ENCODE peak calls at places on chromosomes 7 and 10, in five cellular contexts. W, X, R, H and L are unnamed samples. For H3K4me1, the result is how much of the 10 kb centered on the place peaks cover.

GRCh38 chr7:98869374-98870070 is at the start of gene TMEM130:
- DNase-seq in H (peak), X (no peak), W (no peak), R (no peak), L (peak)

GRCh38 chr7:48426966-48427555 is 255.8 kb downstream of the ABCA13 start:
- DNase-seq in W (peak), X (no peak), R (peak), H (no peak), L (no peak)

GRCh38 chr7:45237788-45238461 is 80.3 kb downstream of the RAMP3 start:
- DNase-seq in W (no peak), H (peak), R (peak), X (no peak), L (peak)

GRCh38 chr10:103277713-103278299 is 868 bp downstream of the INA start:
- DNase-seq in X (no peak), R (no peak), W (no peak), H (peak), L (no peak)

GRCh38 chr10:69936091-69936490 is 116.6 kb upstream of the MACROH2A2 start:
- DNase-seq in H (no peak), X (no peak), R (no peak), W (no peak), L (no peak)

GRCh38 chr10:34303022-34303421 is 512.1 kb downstream of the PARD3 start:
- DNase-seq in X (no peak), R (no peak), W (no peak), H (no peak), L (no peak)

GRCh38 chr10:132891313-132891712 is 51.1 kb downstream of the CFAP46 start:
- DNase-seq in X (peak), R (no peak), W (no peak), H (peak), L (no peak)

GRCh38 chr10:110205051-110205675 is 2.2 kb upstream of the MXI1 start:
- DNase-seq in W (no peak), H (no peak), X (no peak), R (no peak), L (no peak)

GRCh38 chr7:157318015-157318706 is 18.6 kb upstream of the DNAJB6 start:
- DNase-seq in R (no peak), X (no peak), W (peak), H (no peak), L (no peak)

GRCh38 chr7:83921798-83922607 is 272.6 kb downstream of the SEMA3A start:
- DNase-seq in H (no peak), R (no peak), W (no peak), X (no peak), L (no peak)
- TF ChIP-seq EP300 in H (no peak), R (no peak), W (no peak), X (no peak), L (no peak)

GRCh38 chr10:104327745-104328635 is 10.3 kb downstream of the ITPRIP start:
- DNase-seq in R (no peak), H (no peak), W (no peak), X (peak), L (no peak)
- TF ChIP-seq POLR2A in R (no peak), H (peak), W (no peak), X (no peak), L (no peak)

GRCh38 chr7:130988443-130988842 is 254.4 kb upstream of the KLF14 start:
- DNase-seq in X (no peak), W (no peak), H (no peak), R (no peak), L (no peak)

GRCh38 chr7:130985361-130985760 is 251.4 kb upstream of the KLF14 start:
- DNase-seq in X (no peak), R (no peak), W (no peak), H (no peak), L (no peak)

GRCh38 chr7:130986271-130986690 is 252.3 kb upstream of the KLF14 start:
- DNase-seq in R (no peak), X (no peak), H (no peak), W (no peak), L (peak)

GRCh38 chr7:130989006-130989795 is 255.2 kb upstream of the KLF14 start:
- DNase-seq in W (no peak), X (no peak), R (no peak), H (no peak), L (no peak)

GRCh38 chr7:130987092-130987491 is 253.1 kb upstream of the KLF14 start:
- DNase-seq in X (no peak), H (no peak), R (no peak), W (no peak), L (no peak)
- H3K4me1 ChIP-seq in X (half or more), H (under half), R (half or more), W (half or more), L (half or more)

GRCh38 chr7:92904292-92905131 is 68.1 kb upstream of the CDK6 start:
- DNase-seq in X (no peak), W (no peak), H (no peak), R (no peak), L (no peak)
- TF ChIP-seq EP300 in X (no peak), W (no peak), H (no peak), R (no peak), L (no peak)

DNA sequence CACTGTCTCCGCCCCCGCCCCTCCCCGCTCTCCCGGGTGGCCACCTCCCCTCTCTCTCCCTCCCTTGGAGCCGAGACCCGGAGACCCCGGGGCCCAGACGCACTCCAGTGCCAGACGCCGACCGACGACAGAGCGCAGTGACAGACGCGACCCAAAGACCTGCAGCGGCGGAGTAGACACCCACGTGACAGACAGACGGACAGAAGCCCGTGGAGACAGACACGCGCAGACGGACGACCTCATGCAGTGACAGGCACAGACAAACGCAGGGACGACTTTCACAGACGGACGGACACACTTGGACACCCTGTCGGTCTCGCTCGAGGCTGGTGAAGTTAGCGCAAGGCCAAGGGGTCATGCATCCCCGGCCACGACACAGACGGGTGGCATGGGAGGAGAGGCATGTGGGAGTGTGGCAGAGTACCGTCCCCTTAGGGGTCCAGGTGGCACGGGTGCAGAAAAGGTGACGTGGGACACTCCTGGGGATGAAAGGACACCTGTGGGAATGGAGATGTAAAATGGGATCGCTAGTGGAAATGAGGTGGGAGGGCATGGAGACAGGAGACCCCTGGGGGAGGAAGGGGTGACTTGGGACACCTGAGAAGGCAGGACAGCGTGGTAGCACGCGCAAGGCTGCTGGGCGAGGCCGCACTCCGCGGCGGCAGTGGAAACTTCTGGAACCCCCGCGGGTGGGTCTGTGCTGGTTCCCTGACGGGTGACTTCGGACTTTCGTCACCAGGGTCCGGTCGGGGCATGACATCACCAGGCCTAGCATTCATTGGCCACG is 461 bp upstream of the ACHE start:
- DNase-seq in R (no peak), X (no peak), H (peak), W (peak), L (peak)
- TF ChIP-seq POLR2A in R (no peak), X (no peak), H (no peak), W (peak), L (no peak)

GRCh38 chr10:46284286-46285229 is 2.2 kb upstream of the ANTXRL start:
- DNase-seq in X (peak), H (peak), R (peak), W (peak), L (peak)
- H3K4me1 ChIP-seq in X (under half), H (under half), R (under half), W (under half), L (under half)

DNA sequence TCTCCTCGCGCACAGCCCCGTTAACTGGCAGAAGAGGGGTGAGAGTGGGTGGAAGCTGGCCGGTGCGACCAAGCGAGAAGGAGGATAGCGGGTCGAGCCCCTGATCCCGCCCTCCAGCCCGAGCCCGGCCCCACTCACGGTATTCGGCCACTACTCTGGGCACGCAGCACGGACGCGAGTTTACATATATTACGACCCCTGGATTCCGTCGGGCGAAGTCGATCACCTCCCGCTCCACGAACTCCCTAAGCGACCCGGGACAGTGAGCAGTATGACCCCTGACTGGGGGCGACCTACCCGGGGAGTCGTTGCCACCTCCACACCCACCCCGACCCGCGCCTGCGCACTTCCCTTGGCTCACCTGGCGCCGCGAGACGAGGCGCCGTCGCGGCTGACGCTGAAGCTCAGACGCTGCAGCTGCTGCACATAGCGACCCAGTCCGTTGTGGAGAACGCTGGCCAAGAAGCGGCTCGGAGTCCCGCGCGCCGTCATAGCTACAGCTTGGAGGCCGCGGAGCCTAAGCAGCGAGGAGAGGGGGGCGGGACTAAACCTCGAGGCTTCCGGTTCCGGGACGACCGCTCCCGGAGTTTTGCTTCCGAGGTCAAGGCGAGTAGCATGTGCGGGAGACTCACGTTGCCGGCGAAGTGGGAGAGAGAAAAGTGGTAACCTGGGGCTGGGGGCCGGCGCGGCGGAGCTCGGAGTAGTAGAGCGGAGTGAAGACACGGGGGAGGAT is at the start of the genes MRPL43 and TWNK:
- DNase-seq in R (peak), W (peak), X (peak), H (peak), L (peak)
- TF ChIP-seq EP300 in R (no peak), W (no peak), X (peak), H (no peak), L (no peak)

GRCh38 chr7:37344886-37345579 is 103.6 kb downstream of the ELMO1 start:
- DNase-seq in H (no peak), X (no peak), R (no peak), W (no peak), L (no peak)

GRCh38 chr7:37342170-37342569 is 106.5 kb downstream of the ELMO1 start:
- DNase-seq in R (no peak), H (no peak), W (no peak), X (no peak), L (no peak)

GRCh38 chr7:37341033-37341630 is 107.5 kb downstream of the ELMO1 start:
- DNase-seq in H (no peak), W (no peak), X (no peak), R (no peak), L (no peak)

GRCh38 chr7:37346761-37347160 is 101.9 kb downstream of the ELMO1 start:
- DNase-seq in W (no peak), R (no peak), X (no peak), H (no peak), L (no peak)

DNA sequence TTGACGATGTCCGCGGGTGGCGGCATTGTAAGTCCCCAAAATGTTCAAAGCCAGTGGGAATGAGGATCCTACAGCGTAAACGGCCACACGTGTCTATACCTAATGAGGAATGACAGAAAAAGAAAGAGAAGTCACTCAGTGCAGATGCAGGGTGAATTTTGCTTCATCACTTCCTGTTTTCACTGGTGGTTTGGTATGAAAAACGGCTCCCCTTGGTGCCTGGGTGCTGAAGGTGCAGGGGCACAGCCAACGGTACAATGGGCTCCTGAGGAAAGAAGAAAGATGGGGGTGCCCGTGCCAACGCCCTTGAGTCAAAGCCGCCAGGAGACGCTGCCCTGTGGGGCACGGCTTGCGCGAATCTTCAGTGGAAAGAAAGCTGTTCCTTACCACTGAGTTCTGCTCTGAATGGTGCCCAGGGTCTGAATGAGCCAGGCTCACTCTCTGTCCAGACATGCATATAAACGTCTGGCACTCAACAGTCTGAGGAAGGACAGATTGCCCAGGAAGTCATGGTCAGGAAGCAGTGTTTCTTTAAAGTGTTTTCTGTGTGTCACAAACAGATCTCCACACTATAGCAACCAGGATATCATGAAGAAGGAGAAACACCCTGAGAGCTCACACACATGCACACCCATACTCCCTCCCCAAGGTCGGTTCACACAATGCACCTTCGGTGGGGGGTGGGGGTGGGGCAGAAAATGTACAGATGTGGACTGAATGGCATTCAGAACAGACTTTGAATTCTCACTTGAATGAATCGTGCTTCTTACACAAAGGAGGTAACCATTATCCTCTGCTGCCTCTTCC is 105.8 kb downstream of the ELMO1 start:
- DNase-seq in W (peak), R (no peak), X (no peak), H (no peak), L (peak)
- TF ChIP-seq POLR2A in W (no peak), R (no peak), X (no peak), H (no peak), L (peak)

GRCh38 chr10:124739996-124740373 is 4.2 kb downstream of the FAM53B start:
- DNase-seq in W (no peak), H (no peak), R (no peak), X (no peak), L (no peak)
- H3K4me1 ChIP-seq in W (half or more), H (under half), R (under half), X (half or more), L (half or more)

DNA sequence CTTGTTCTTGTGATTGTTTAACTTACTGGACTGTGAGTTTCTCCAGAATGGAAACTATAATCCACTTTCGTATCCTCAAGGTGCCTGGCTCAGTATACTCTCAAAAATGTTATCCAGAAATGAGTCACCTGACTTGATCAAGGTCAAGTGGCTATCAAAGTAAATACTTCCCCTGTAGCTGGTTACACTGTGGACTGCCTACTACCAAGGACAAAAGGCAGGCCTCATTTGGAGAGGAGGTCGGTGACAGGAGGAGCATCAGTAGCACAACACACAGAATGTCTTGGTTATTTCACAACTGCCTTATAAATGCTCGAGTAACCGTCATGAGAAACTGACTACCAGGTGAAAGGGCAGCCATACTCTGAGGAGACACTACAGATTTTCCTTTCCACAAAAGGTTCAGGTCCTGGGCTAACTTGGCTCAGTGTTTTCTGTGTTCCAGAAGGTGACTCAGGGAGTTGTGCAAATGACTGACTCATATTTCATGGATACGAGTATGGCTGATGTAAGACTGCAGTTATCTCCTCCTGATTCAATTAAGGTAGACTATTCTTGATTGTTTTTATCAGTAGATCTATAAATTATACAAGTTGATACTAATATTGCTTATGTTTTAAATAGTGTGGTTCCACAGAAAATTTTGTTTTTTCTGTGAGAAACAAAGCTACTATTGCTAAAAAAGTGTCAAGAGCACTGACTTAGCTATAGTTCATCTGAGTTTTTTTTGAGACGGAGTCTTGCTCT is 4.2 kb upstream of the CCNY start:
- DNase-seq in X (no peak), W (no peak), H (no peak), R (peak), L (peak)
- TF ChIP-seq EP300 in X (no peak), W (no peak), H (no peak), R (no peak), L (peak)